ENCODE peak calls at places on chromosomes 3 and 15, in nine cellular contexts. X is HepG2, U is breast epithelium, D is sigmoid colon, V is spleen, G is transverse colon, L is upper lobe of left lung, Z is stomach, Q is K562. O is an unnamed sample.

GRCh38 chr3:190892328-190893011 is 30.0 kb upstream of the GMNC start:
- DNase-seq in X (no peak), U (no peak), D (no peak), V (no peak), G (no peak), L (no peak), Z (no peak), Q (no peak), O (no peak)

GRCh38 chr15:58467121-58467721 is 35.4 kb downstream of the LIPC start:
- DNase-seq in X (peak), U (no peak), D (no peak), V (no peak), G (no peak), L (no peak), Z (no peak), Q (no peak), O (no peak)

GRCh38 chr15:74787251-74788041 is 5.6 kb downstream of the CSK start:
- DNase-seq in X (no peak), U (peak), D (peak), V (peak), G (peak), L (peak), Z (peak), Q (peak), O (no peak)

GRCh38 chr15:99385865-99386264 is 134.6 kb downstream of the LRRC28 start:
- DNase-seq in X (peak), U (no peak), D (no peak), V (no peak), G (peak), L (no peak), Z (peak), Q (no peak), O (no peak)

GRCh38 chr15:70474682-70475438 is 288.5 kb downstream of the UACA start:
- DNase-seq in X (no peak), U (peak), D (peak), V (no peak), G (no peak), L (peak), Z (peak), Q (no peak), O (no peak)

GRCh38 chr3:15314276-15314675 is 18.1 kb downstream of the SH3BP5 start:
- DNase-seq in X (no peak), U (no peak), D (peak), V (no peak), G (no peak), L (no peak), Z (no peak), Q (no peak), O (no peak)

GRCh38 chr3:55658297-55659022 is 171.4 kb upstream of the WNT5A start:
- DNase-seq in X (no peak), U (no peak), D (no peak), V (no peak), G (no peak), L (no peak), Z (no peak), Q (no peak), O (peak)

GRCh38 chr3:242986-243706 is 46.6 kb downstream of the CHL1 start:
- DNase-seq in X (no peak), U (no peak), D (no peak), V (no peak), G (no peak), L (no peak), Z (no peak), Q (no peak), O (no peak)

GRCh38 chr15:61715082-61715481 is 345.2 kb downstream of the VPS13C start:
- DNase-seq in X (no peak), U (no peak), D (no peak), V (no peak), G (no peak), L (no peak), Z (peak), Q (no peak), O (no peak)

GRCh38 chr3:184748219-184749135 is 36.6 kb upstream of the MAGEF1 start:
- DNase-seq in X (peak), U (no peak), D (no peak), V (peak), G (no peak), L (no peak), Z (peak), Q (peak), O (no peak)

DNA sequence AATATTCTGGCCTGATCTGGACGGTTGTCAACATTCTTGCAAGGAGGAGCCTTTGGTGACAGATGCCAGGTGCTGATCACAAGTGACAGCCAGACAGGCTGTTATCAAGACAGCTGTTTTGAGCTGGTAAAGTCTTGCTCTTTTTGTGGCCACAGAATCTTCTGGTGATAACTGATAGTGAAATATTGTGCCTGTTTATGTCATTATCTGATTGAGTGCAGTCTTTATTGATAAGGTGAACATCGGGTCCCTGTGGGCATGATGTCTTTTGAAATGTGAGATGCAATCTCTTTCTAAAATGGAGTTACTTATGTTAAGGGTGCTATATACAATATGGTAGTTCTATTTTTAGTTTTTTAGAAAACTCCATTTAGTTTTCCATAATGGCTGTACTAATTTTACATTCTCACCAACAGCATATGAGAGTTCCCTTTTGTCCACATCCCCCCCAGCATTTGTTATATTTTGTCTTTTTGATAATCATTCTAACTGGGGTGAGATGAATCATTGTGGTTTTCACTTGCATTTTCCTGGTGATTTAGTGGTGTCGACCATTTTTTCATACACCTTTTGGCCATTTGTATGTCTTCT is 10.7 kb downstream of the CEP63 start:
- DNase-seq in X (no peak), U (no peak), D (no peak), V (no peak), G (no peak), L (no peak), Z (no peak), Q (peak), O (no peak)
- TF ChIP-seq POLR2A in X (no peak), U (no peak), D (no peak), V (no peak), G (no peak), L (no peak), Z (no peak), Q (no peak), O (no peak)

DNA sequence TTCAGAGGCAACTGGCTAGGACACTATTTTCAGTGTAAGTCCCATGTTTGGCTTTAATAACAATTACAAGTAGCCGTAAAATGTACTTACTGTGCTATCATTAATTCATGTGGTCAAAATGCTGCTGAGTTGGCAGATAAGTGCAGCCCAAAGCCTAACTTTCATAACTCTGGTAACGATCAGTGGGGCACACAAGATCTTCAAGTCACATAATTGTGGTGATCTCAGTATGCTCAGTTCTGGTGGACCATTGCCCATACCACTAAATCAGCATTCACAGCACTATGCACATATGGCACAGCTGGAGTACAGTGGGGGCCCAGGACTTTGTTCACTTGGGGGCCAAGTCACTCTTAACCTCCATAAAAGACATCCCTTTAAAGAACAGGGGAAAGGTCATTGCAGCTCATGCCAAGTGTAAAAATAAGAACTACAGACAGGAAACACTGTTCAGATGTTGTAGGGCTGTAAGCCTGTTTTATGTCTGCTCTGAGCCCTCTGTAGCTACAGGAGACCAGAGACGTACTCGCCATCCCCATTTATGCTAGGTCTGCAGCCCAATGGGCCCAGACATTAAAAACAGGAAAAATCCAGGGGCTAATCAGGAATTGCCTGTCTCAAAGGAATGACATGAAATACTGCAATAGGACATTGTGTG is 282.6 kb upstream of the EPHA3 start:
- DNase-seq in X (no peak), U (no peak), D (no peak), V (no peak), G (no peak), L (no peak), Z (no peak), Q (no peak), O (no peak)
- TF ChIP-seq POLR2AphosphoS5 in X (no peak), U (no peak), D (peak), V (no peak), G (no peak), L (no peak), Z (no peak), Q (no peak), O (no peak)

GRCh38 chr3:99659032-99659431 is 20.6 kb downstream of the COL8A1 start:
- DNase-seq in X (no peak), U (no peak), D (peak), V (no peak), G (no peak), L (no peak), Z (no peak), Q (no peak), O (no peak)
- TF ChIP-seq POLR2A in X (no peak), U (no peak), D (no peak), V (no peak), G (no peak), L (no peak), Z (no peak), Q (no peak), O (no peak)

GRCh38 chr3:123688241-123688747 is 103.4 kb upstream of the HACD2 start:
- DNase-seq in X (peak), U (no peak), D (no peak), V (no peak), G (no peak), L (no peak), Z (no peak), Q (no peak), O (no peak)
- TF ChIP-seq POLR2AphosphoS5 in X (no peak), U (no peak), D (peak), V (no peak), G (no peak), L (peak), Z (no peak), Q (no peak), O (no peak)

GRCh38 chr15:90641581-90642463 is 75.3 kb upstream of the BLM start:
- DNase-seq in X (no peak), U (no peak), D (no peak), V (no peak), G (no peak), L (no peak), Z (no peak), Q (no peak), O (no peak)
- TF ChIP-seq POLR2A in X (no peak), U (no peak), D (no peak), V (no peak), G (no peak), L (no peak), Z (no peak), Q (no peak), O (no peak)

GRCh38 chr3:194270627-194271458 is 80.3 kb downstream of the CPN2 start:
- DNase-seq in X (peak), U (peak), D (peak), V (peak), G (peak), L (peak), Z (peak), Q (no peak), O (peak)

GRCh38 chr3:194268659-194269487 is 82.3 kb downstream of the CPN2 start:
- DNase-seq in X (no peak), U (peak), D (peak), V (no peak), G (peak), L (no peak), Z (no peak), Q (no peak), O (peak)

GRCh38 chr3:194271459-194272035 is 79.6 kb downstream of the CPN2 start:
- DNase-seq in X (no peak), U (no peak), D (no peak), V (no peak), G (no peak), L (no peak), Z (no peak), Q (no peak), O (no peak)

GRCh38 chr3:194267744-194268658 is 83.1 kb downstream of the CPN2 start:
- DNase-seq in X (peak), U (peak), D (peak), V (peak), G (peak), L (peak), Z (no peak), Q (no peak), O (peak)

GRCh38 chr3:194269610-194270145 is 81.5 kb downstream of the CPN2 start:
- DNase-seq in X (no peak), U (peak), D (peak), V (peak), G (peak), L (peak), Z (peak), Q (peak), O (peak)
- TF ChIP-seq POLR2AphosphoS5 in X (no peak), U (no peak), D (peak), V (peak), G (peak), L (peak), Z (peak), Q (no peak), O (peak)

O was measured in suprapubic skin.